ENCODE peak calls at places on chromosomes 7 and 10, in seven cellular contexts. S is HepG2, D is SK-N-SH, W is HCT116, V is GM12878, B is H1, F is K562. Y is an unnamed sample.
A peak's percentile ranks its signal among the peaks of the same experiment; 100 is the strongest.

GRCh38 chr7:89104748-89105685 is 309.5 kb upstream of the TEX47 start:
- DNase-seq in V (no peak), B (no peak), S (no peak), W (no peak), D (no peak), F (no peak), Y (no peak)

GRCh38 chr7:81611040-81611439 is 158.8 kb downstream of the HGF start:
- DNase-seq in F (no peak), V (no peak), B (no peak), W (no peak), D (no peak), S (no peak), Y (no peak)

GRCh38 chr7:150405584-150406310 is 26.6 kb downstream of the ZNF775 start:
- DNase-seq in D (peak; percentile 85), B (peak; percentile 78), S (no peak), W (no peak), F (peak; percentile 87), V (no peak), Y (no peak)

GRCh38 chr10:101967713-101968112 is 88.3 kb downstream of the ARMH3 start:
- DNase-seq in B (no peak), D (no peak), W (no peak), F (no peak), S (no peak), V (no peak), Y (no peak)

GRCh38 chr7:79531116-79531515 is 77.6 kb upstream of the MAGI2 start:
- DNase-seq in F (no peak), D (no peak), W (no peak), B (no peak), V (no peak), S (no peak), Y (no peak)

GRCh38 chr7:132941433-132941832 is 140.5 kb downstream of the CHCHD3 start:
- DNase-seq in W (no peak), S (no peak), V (no peak), F (no peak), D (no peak), B (no peak), Y (no peak)

GRCh38 chr7:88311675-88312036 is 5.0 kb upstream of the STEAP4 start:
- DNase-seq in V (no peak), D (no peak), F (no peak), B (no peak), S (no peak), W (no peak), Y (no peak)

GRCh38 chr7:131608112-131608498 is 51.7 kb upstream of the PODXL start:
- DNase-seq in D (no peak), W (no peak), V (no peak), F (no peak), S (no peak), B (no peak), Y (no peak)

GRCh38 chr7:30983042-30983913 is 19.5 kb downstream of the GHRHR start:
- DNase-seq in W (peak; percentile 70), S (peak; percentile 39), D (peak; percentile 94), B (peak; percentile 99), V (no peak), F (peak; percentile 87), Y (peak; percentile 97)

GRCh38 chr10:123287594-123288247 is 133.5 kb downstream of the BUB3 start:
- DNase-seq in F (no peak), S (no peak), V (no peak), B (peak; percentile 20), W (peak; percentile 77), D (peak; percentile 79), Y (no peak)

GRCh38 chr7:128833148-128833938 is 3.1 kb downstream of the FLNC start:
- DNase-seq in F (peak; percentile 96), W (no peak), V (no peak), D (peak; percentile 60), S (no peak), B (peak; percentile 66), Y (no peak)

GRCh38 chr7:81155654-81156373 is 237.0 kb upstream of the SEMA3C start:
- DNase-seq in V (no peak), D (no peak), S (peak; percentile 98), B (no peak), F (no peak), W (peak; percentile 50), Y (no peak)

GRCh38 chr10:64115471-64115870 is 594.3 kb downstream of the REEP3 start:
- DNase-seq in F (no peak), S (no peak), W (no peak), V (no peak), D (no peak), B (no peak), Y (no peak)

GRCh38 chr10:24299587-24300258 is 90.8 kb downstream of the KIAA1217 start:
- DNase-seq in V (no peak), S (no peak), B (no peak), F (no peak), W (no peak), D (no peak), Y (no peak)

GRCh38 chr10:24231200-24231599 is 22.3 kb downstream of the KIAA1217 start:
- DNase-seq in B (no peak), D (no peak), W (no peak), V (no peak), S (no peak), F (no peak), Y (no peak)

GRCh38 chr10:1475095-1475583 is 262.2 kb downstream of the ADARB2 start:
- DNase-seq in V (no peak), W (no peak), F (no peak), S (no peak), B (peak; percentile 45), D (no peak), Y (no peak)

DNA sequence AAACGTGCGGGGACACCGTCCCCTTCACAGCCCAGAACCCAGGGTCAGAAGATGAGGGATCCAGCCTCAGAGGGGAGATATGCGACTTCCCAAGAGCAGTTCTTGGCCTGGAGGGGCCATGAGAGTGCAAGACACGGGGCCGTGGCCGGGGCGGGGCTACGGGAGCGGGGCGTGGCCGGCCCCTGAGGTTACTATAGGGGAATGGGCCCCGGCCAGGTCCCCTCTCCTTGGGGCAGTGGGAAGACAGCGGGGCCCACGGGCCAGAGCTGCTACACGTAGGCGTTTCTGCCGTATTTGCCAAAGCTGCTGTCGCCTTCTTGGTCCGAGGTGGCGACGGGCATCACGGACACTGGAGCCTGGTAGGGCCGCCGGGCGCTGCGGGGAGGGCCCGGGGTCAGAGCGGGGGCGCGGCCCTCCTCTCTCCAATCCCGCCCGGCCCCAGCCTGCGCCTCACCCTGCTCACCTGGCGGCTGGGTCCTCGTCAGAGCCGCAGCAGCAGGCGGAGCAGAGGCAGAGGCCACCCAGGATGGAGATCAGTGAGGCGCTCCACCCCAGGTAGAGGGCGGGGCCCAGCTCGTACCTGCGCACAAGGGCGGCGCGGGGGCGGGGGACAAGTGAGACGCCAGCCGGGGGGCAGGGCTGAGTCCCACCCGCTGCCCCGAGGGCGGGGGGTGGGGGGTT is 5.3 kb downstream of the CLDN15 start:
- DNase-seq in S (no peak), W (no peak), F (peak; percentile 70), V (no peak), B (peak; percentile 87), D (peak; percentile 56), Y (no peak)
- H3K9ac ChIP-seq in S (no peak overlapping the region), W (peak overlapping the region; percentile 63), F (no peak overlapping the region), V (no peak overlapping the region), B (peak overlapping the region; percentile 43), D (no peak overlapping the region), Y (peak overlapping the region; percentile 67)

GRCh38 chr7:152120210-152120609 is 94.7 kb downstream of the GALNT11 start:
- DNase-seq in D (no peak), B (no peak), W (no peak), F (no peak), S (no peak), V (no peak), Y (no peak)
- TF ChIP-seq YY1 in D (no peak), B (no peak), W (no peak), F (no peak), S (no peak), V (no peak), Y (no peak)

GRCh38 chr7:117386125-117386709 is 41.1 kb downstream of the ASZ1 start:
- DNase-seq in V (no peak), S (no peak), B (no peak), F (no peak), W (no peak), D (no peak), Y (no peak)
- H3K9ac ChIP-seq in V (no peak overlapping the region), S (no peak overlapping the region), B (no peak overlapping the region), F (no peak overlapping the region), W (no peak overlapping the region), D (no peak overlapping the region), Y (no peak overlapping the region)

GRCh38 chr10:124663766-124664360 is 80.3 kb downstream of the FAM53B start:
- DNase-seq in W (no peak), S (no peak), B (no peak), D (no peak), V (no peak), F (no peak), Y (no peak)

GRCh38 chr10:124665091-124665490 is 79.1 kb downstream of the FAM53B start:
- DNase-seq in D (no peak), V (no peak), F (no peak), S (no peak), B (no peak), W (no peak), Y (no peak)

GRCh38 chr10:124666494-124666893 is 77.7 kb downstream of the FAM53B start:
- DNase-seq in W (no peak), V (no peak), D (no peak), S (no peak), F (no peak), B (no peak), Y (no peak)

GRCh38 chr10:124665980-124666379 is 78.2 kb downstream of the FAM53B start:
- DNase-seq in F (no peak), S (no peak), W (no peak), D (no peak), B (no peak), V (no peak), Y (no peak)

GRCh38 chr10:124665558-124665957 is 78.6 kb downstream of the FAM53B start:
- DNase-seq in F (no peak), V (no peak), S (no peak), B (no peak), D (no peak), W (no peak), Y (no peak)
- TF ChIP-seq YY1 in F (no peak), V (no peak), S (no peak), B (no peak), D (no peak), W (no peak), Y (no peak)

GRCh38 chr10:80122110-80122710 is 10.3 kb upstream of the PLAC9 start:
- DNase-seq in F (no peak), B (no peak), W (no peak), D (no peak), S (no peak), V (no peak), Y (no peak)
- H3K9ac ChIP-seq in F (no peak overlapping the region), B (no peak overlapping the region), W (no peak overlapping the region), D (no peak overlapping the region), S (no peak overlapping the region), V (no peak overlapping the region), Y (no peak overlapping the region)

DNA sequence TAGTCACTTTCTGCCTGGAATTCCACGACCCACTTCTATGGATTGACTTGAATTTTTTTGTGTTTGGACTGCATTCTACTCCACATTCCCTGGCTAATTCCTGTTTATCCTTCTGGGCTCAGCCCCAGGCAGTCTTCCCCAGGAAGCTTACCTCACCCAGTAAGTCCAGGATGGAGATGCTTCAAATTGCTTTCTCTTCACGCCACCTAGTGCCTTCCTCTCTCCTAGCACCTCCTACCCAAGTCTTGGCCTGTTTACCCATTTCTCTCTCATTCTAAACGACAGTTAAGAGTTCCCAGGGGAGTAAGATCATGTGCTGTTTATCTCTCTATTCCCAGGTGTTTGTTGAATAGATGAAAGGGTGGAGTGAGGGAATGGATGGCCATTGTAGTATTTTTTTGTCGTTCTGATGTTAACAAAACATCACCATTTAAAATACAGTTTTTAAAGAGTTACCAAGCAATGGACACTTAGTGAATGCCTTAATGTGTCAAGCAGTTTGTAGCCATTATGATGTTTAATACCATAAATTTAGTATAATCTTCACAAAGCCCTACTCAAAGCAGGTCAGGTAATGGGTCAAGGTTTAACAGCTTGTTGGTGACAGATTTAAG is 45.5 kb upstream of the TARP start:
- DNase-seq in B (no peak), V (no peak), W (peak; percentile 40), D (peak; percentile 67), F (peak; percentile 30), S (peak; percentile 23), Y (peak; percentile 93)
- TF ChIP-seq YY1 in B (peak; percentile 42), V (peak; percentile 46), W (no peak), D (no peak), F (no peak), S (no peak), Y (no peak)